ENCODE peak calls at places on chromosomes 13 and 19, in four cellular contexts. P is mesendoderm, X is H1, C is trophoblast cell. W is an unnamed sample.

GRCh38 chr19:41927810-41928192 is 448 bp downstream of the ERFL start:
- DNase-seq in C (no peak), X (no peak), P (no peak), W (no peak)

GRCh38 chr19:16355293-16356043 is 30.8 kb downstream of the KLF2 start:
- DNase-seq in C (no peak), P (no peak), X (no peak), W (no peak)

GRCh38 chr13:59447846-59448620 is 715.7 kb downstream of the DIAPH3 start:
- DNase-seq in X (no peak), P (peak; percentile 94), C (peak; percentile 19), W (peak; percentile 73)

GRCh38 chr19:49837009-49837310 is 14.0 kb upstream of the PTOV1 start:
- DNase-seq in X (no peak), P (no peak), C (no peak), W (no peak)

GRCh38 chr19:35048911-35049411 is 7.4 kb downstream of the HPN start:
- DNase-seq in P (no peak), C (no peak), X (no peak), W (peak; percentile 25)

GRCh38 chr19:5953034-5953589 is 24.8 kb downstream of the RANBP3 start:
- DNase-seq in C (no peak), X (no peak), P (no peak), W (no peak)

GRCh38 chr19:18804139-18804601 is 13.1 kb upstream of the COMP start:
- DNase-seq in X (no peak), C (no peak), P (no peak), W (no peak)

GRCh38 chr19:18869781-18870530 is 26.0 kb downstream of the CERS1 start:
- DNase-seq in C (no peak), X (peak; percentile 96), P (peak; percentile 27), W (peak; percentile 82)

GRCh38 chr13:78602561-78603239 is 652 bp downstream of the POU4F1 start:
- DNase-seq in X (peak; percentile 63), P (no peak), C (no peak), W (peak; percentile 50)

GRCh38 chr19:2533686-2534085 is 57.8 kb downstream of the GADD45B start:
- DNase-seq in X (no peak), P (no peak), C (no peak), W (no peak)

GRCh38 chr19:45423033-45423588 is 606 bp downstream of the ERCC1 start:
- DNase-seq in X (no peak), C (no peak), P (no peak), W (no peak)

DNA sequence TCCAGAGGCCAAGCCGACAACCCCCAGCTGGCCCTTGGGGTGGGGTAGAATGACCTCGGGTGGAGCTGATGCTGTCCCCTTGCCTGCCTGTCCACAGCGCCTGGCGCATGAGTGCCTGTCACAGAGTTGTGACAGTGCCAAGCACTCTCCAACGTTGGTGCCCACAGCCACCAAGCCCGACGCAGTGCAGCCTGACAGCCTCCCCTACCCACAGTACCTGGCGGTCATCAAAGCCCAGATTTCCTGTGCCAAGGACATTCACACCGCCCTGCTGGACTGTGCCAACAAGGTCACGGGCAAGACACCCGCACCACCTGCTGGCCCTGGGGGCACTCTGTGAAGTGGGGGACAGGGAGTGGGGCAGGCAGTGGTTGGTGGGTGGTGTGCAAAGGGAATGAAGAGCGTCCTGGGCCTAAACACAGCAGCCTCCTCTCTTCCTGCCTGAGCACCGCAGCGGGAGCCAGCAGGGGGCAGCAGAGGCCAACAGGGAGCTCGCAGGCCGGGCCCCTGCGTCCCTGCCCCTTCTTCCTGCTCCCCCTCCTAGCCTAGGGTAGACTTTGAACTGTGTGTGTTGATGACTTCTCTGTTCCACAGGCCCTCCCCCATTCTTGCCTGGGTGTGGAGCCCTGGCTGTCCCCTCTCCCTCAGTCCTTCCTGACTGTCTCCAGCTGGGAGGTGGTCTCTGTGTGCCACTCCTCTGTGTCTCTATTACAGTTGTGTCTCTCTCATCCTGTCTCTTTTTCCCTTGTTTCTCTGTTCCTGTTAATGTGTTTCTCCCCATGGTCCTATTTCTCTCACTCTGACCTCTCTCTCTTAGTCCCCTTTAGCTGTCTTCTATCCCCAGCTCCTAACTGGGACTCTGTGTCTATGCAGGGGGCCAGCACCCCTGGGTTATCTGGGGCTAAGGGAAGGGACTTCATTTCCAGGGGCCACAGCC is 6.5 kb downstream of the MED29 start:
- DNase-seq in C (peak; percentile 74), P (peak; percentile 89), X (peak; percentile 95), W (peak; percentile 90)
- H2BK120ac ChIP-seq in C (peak overlapping the region; percentile 36), P (no peak overlapping the region), X (no peak overlapping the region), W (no peak overlapping the region)

DNA sequence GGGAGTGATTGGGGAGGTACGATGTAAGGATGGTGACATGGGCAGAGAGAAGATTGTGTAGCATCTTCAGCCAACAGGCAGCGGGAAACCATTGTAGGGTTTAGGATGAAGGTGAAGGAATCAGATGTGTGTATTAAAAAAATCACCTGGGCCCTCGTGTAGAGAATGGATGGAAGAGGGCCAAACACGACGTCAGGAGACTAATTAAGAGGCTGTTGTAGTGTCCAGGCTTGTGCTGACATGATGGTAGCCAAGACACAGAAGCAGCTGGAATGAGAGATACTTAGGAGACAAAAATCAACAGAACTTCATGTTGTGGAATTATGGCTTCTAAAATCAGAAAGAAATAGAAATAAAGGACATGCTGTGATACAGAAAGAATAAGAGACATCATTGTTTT is 41.2 kb upstream of the ARGLU1 start:
- DNase-seq in C (no peak), P (no peak), X (no peak), W (no peak)
- H3K79me2 ChIP-seq in C (no peaks in the 10 kb centered on the region), P (no peaks in the 10 kb centered on the region), X (no peaks in the 10 kb centered on the region), W (no peaks in the 10 kb centered on the region)

GRCh38 chr19:43718627-43719377 is 2.9 kb downstream of the IRGC start:
- DNase-seq in P (no peak), C (no peak), X (no peak), W (no peak)
- H2BK120ac ChIP-seq in P (no peak overlapping the region), C (no peak overlapping the region), X (no peak overlapping the region), W (no peak overlapping the region)

GRCh38 chr13:24921003-24921402 is 157.0 kb downstream of the RNF17 start:
- DNase-seq in C (no peak), P (peak; percentile 63), X (no peak), W (no peak)

GRCh38 chr13:24925318-24926231 is 161.6 kb downstream of the RNF17 start:
- DNase-seq in X (no peak), C (no peak), P (no peak), W (no peak)

GRCh38 chr13:24922390-24923304 is 158.7 kb downstream of the RNF17 start:
- DNase-seq in P (peak; percentile 99), C (peak; percentile 98), X (peak; percentile 93), W (peak; percentile 98)

GRCh38 chr13:24921881-24922280 is 157.9 kb downstream of the RNF17 start:
- DNase-seq in X (no peak), C (no peak), P (no peak), W (no peak)

GRCh38 chr13:24923305-24923640 is 159.3 kb downstream of the RNF17 start:
- DNase-seq in C (peak; percentile 11), P (no peak), X (no peak), W (no peak)
- H3K79me2 ChIP-seq in C (peaks cover 8% of the 10 kb centered on the region), P (peaks cover 34% of the 10 kb centered on the region), X (peaks cover 40% of the 10 kb centered on the region), W (peaks cover 17% of the 10 kb centered on the region)

DNA sequence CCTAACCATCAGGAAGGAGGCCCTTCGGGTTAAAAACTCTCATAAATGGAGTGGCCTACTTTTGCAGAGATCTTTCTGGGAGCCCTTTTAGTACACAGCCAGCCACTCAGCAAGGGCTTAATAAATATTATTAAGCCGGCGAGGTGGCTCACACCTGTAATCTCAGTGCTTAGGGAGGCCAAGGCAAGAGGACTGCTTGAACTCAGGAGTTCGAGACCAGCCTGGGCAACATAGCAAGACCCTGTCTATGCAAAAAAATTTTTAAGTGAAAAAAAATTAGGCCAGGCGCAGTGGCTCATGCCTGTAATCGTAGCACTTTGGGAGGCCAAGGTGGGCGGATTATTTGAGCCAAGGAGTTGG is 810 bp upstream of the KANK2 start:
- DNase-seq in X (no peak), P (no peak), C (no peak), W (no peak)
- H2BK120ac ChIP-seq in X (no peak overlapping the region), P (no peak overlapping the region), C (no peak overlapping the region), W (no peak overlapping the region)

GRCh38 chr13:111227405-111227804 is 93.0 kb upstream of the TEX29 start:
- DNase-seq in P (no peak), C (no peak), X (no peak), W (no peak)

GRCh38 chr13:111225810-111226546 is 94.5 kb upstream of the TEX29 start:
- DNase-seq in P (no peak), X (no peak), C (no peak), W (no peak)

GRCh38 chr13:111225184-111225583 is 95.3 kb upstream of the TEX29 start:
- DNase-seq in P (no peak), X (no peak), C (no peak), W (no peak)

GRCh38 chr13:111230385-111230930 is 90.0 kb upstream of the TEX29 start:
- DNase-seq in X (no peak), C (no peak), P (no peak), W (no peak)

DNA sequence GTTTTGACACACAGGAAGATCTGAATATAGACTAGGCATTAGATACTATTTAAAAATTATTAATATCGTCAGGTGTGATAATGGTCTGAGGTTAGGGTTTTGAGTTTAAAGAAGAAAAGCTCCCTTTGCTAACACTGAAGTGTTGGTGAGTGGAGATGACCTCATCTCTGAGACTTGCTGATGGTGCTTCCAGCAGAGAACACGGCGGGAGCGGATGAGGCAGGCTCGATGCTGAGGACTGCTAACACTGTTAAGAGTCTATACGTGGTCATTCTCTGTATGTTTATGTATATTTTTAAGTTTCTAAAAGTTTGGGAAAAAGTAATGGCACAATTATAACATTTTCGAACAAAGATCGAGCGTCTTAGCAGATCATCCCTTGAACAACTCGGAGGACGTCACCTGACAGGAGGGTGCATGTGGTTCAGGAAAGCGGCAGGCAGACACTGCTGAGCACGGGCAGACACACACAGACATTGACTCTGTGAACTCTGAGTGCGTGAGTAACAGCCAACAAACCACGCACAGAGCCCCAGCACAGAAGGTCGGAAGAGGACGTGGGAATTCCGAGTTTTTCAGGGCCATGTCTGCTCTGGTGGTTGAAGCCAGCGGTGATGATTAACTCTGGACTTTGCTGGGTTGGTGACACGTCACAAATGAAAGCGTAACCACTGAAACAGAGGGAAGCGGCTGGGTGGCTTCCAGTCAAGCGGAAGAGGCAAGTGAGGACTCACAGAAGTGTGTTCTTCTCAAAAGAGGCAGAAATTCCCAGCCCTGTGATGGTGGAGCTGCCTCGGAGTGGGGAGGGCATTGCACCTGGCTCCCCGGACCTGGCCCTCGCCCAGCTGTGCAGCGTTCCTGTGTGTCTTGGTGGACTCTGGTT is 91.9 kb upstream of the TEX29 start:
- DNase-seq in X (no peak), P (peak; percentile 74), C (no peak), W (no peak)
- H3K79me2 ChIP-seq in X (peaks cover 70% of the 10 kb centered on the region), P (peaks cover 16% of the 10 kb centered on the region), C (no peaks in the 10 kb centered on the region), W (peaks cover 7% of the 10 kb centered on the region)

GRCh38 chr13:68174905-68175304 is 944.8 kb upstream of the PCDH9 start:
- DNase-seq in P (no peak), C (no peak), X (no peak), W (no peak)
- H2BK120ac ChIP-seq in P (no peak overlapping the region), C (no peak overlapping the region), X (no peak overlapping the region), W (no peak overlapping the region)

DNA sequence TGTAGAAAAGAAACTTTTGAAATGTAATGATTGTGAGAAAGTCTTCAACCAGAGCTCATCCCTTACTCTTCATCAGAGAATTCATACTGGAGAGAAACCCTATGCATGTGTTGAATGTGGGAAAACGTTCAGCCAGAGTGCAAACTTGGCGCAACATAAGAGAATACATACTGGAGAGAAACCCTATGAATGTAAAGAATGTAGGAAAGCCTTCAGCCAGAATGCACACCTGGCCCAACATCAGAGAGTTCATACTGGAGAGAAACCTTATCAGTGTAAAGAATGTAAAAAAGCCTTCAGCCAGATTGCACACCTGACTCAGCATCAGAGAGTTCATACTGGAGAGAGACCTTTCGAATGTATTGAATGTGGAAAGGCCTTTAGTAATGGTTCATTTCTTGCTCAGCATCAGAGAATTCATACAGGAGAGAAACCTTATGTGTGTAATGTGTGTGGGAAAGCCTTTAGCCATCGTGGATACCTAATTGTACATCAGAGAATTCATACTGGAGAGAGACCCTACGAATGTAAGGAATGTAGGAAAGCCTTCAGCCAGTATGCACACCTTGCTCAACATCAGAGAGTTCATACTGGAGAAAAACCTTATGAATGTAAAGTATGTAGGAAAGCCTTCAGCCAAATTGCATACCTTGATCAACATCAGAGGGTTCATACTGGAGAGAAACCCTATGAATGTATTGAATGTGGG is 19.3 kb downstream of the ZNF583 start:
- DNase-seq in C (no peak), X (no peak), P (peak; percentile 30), W (no peak)
- H3K79me2 ChIP-seq in C (no peaks in the 10 kb centered on the region), X (no peaks in the 10 kb centered on the region), P (no peaks in the 10 kb centered on the region), W (no peaks in the 10 kb centered on the region)